ENCODE peak calls at places on chromosomes 13 and 19, in eight cellular contexts. T is breast epithelium, R is IMR-90, K is stomach, W is BE2C, Y is testis, N is left ventricle myocardium inferior, A is cardiac muscle cell. Z is an unnamed sample. For H3K9me3, the result is how much of the 10 kb centered on the place peaks cover.

GRCh38 chr19:41792513-41793413 is 3.6 kb upstream of the CEACAM3 start:
- DNase-seq in A (peak), K (peak), T (peak), R (peak), Y (peak), W (peak), N (peak), Z (peak)

GRCh38 chr19:11905928-11906327 is 18.3 kb downstream of the ZNF69 start:
- DNase-seq in N (no peak), T (no peak), Y (no peak), W (no peak), A (no peak), R (no peak), K (no peak), Z (no peak)

GRCh38 chr19:55683449-55684261 is 8.6 kb downstream of the EPN1 start:
- DNase-seq in W (no peak), T (no peak), K (peak), A (no peak), Y (no peak), R (no peak), N (no peak), Z (no peak)

GRCh38 chr19:5863030-5863665 is 7.2 kb downstream of the FUT5 start:
- DNase-seq in Y (no peak), N (no peak), R (no peak), K (no peak), A (no peak), W (no peak), T (no peak), Z (no peak)

GRCh38 chr13:25966086-25966485 is 85.7 kb downstream of the SHISA2 start:
- DNase-seq in W (peak), T (no peak), A (no peak), N (no peak), R (no peak), Y (no peak), K (no peak), Z (no peak)

GRCh38 chr19:16013181-16013850 is 63.0 kb upstream of the TPM4 start:
- DNase-seq in Y (no peak), K (no peak), R (no peak), T (no peak), W (no peak), N (no peak), A (no peak), Z (no peak)

GRCh38 chr19:42253245-42254082 is 1.5 kb downstream of the ERF start:
- DNase-seq in T (no peak), R (peak), A (peak), Y (peak), W (peak), N (peak), K (peak), Z (peak)

GRCh38 chr19:45251452-45252354 is 632 bp downstream of the MARK4 start:
- DNase-seq in A (peak), Y (no peak), N (no peak), T (no peak), R (no peak), K (no peak), W (no peak), Z (no peak)

GRCh38 chr13:23899555-23899954 is 2.3 kb upstream of the C1QTNF9B start:
- DNase-seq in K (no peak), T (no peak), W (peak), N (no peak), A (peak), Y (peak), R (peak), Z (no peak)

GRCh38 chr13:87827479-87827878 is 156.3 kb downstream of the SLITRK5 start:
- DNase-seq in T (no peak), R (no peak), N (no peak), W (no peak), Y (no peak), A (no peak), K (no peak), Z (no peak)

GRCh38 chr19:51354742-51355148 is 11.4 kb downstream of the ETFB start:
- DNase-seq in Y (peak), R (peak), N (no peak), T (no peak), W (no peak), A (peak), K (no peak), Z (no peak)

GRCh38 chr13:88656751-88657150 is 985.6 kb downstream of the SLITRK5 start:
- DNase-seq in T (no peak), Y (no peak), K (no peak), W (no peak), N (no peak), R (no peak), A (no peak), Z (no peak)

DNA sequence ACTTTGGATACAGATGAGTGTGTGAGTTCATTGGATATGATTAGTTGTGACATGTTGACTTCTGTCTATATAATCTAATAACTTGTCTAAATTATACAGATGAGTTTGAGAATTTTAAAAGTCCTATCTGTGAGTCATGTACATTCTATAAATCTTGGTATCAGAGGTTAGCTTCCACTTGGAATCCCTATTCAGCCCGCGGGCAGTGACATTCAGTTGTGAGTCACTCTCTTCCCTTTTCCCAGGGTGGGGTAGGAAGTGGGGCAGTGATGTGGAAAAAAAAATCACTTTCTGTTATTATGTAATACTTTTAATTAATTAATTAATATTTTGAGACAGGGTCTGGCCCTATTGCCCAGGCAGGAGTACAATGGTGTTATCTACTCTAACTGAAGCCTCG is 33.0 kb upstream of the ZNF808 start:
- DNase-seq in T (no peak), A (no peak), K (no peak), Y (no peak), W (no peak), R (peak), N (no peak), Z (no peak)
- H3K9me3 ChIP-seq in T (half or more), A (under half), K (half or more), Y (under half), W (under half), R (under half), N (half or more), Z (under half)

DNA sequence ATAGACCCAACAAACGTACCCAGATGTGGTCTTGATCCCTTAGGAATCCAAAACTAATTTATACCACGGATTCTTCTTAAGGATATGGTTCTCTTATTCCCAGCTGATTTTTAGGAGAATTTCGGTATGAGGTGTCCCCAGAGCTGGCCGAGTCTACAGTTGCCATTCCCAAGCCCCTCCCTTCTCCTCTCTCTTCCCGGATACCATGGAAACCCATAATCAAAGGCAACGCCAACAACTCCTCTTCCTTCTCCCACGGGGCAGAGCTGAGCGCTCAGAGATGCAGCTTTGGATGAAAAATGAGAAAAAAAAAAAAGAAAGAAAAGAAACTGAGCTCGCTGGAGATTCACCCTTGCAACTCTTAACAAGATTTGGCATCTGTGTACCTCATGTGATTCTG is 29.3 kb upstream of the CEBPG start:
- DNase-seq in A (no peak), W (no peak), Y (peak), K (no peak), T (no peak), R (no peak), N (no peak), Z (no peak)
- H3K9me3 ChIP-seq in A (under half), W (under half), Y (under half), K (under half), T (under half), R (under half), N (under half), Z (under half)

DNA sequence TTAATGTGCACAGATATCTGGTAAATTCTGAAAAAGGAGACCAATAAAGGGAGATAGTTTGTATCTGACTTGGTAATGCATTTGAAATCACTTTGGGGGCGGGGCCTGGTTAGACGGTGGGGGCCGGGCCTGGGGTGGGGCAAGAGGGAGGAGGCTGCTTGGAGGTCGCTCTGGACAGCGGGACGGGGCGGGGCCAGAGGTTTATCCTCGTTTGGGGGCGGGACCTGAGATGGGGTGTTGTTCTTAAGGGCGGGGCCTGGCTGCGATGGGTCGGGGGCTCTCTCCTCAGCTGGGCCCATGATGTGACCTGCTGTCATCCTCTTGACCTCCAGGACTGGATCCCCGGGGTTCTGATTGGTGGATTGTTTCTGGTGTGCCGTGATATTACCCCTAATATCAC is 4.9 kb upstream of the ZNF808 start:
- DNase-seq in K (no peak), R (no peak), T (no peak), N (no peak), W (no peak), Y (peak), A (no peak), Z (no peak)
- H3K9me3 ChIP-seq in K (under half), R (under half), T (under half), N (under half), W (under half), Y (under half), A (under half), Z (under half)

GRCh38 chr19:49971991-49972401 is 11.0 kb upstream of the SIGLEC11 start:
- DNase-seq in T (no peak), R (no peak), A (peak), K (peak), W (no peak), Y (peak), N (no peak), Z (no peak)
- H3K9me3 ChIP-seq in T (under half), R (under half), A (under half), K (under half), W (under half), Y (under half), N (under half), Z (under half)

GRCh38 chr19:34766386-34766785 is 6.6 kb downstream of the ZNF599 start:
- DNase-seq in A (no peak), K (no peak), Y (no peak), R (peak), T (no peak), W (no peak), N (no peak), Z (no peak)
- H3K9me3 ChIP-seq in A (under half), K (under half), Y (under half), R (under half), T (under half), W (under half), N (under half), Z (under half)

DNA sequence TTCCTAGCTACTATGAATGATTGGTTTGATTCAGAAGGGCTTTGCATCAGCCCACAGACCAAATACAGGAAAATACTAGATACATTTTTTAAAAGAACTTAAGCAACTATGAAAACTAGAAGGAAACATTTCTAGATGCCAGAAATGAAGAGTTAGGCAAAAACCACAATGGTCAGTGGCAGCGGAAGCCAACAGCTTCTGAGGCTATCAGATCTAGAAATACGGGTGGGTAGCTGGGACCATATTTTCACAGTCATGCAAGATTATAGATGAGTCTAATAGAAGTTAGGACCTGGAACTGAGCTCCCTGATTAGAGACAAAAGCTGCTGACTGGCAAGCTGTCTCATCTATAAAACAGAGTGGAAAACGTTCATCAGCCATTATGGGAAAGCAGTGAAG is 4.7 kb upstream of the TBC1D4 start:
- DNase-seq in W (no peak), N (no peak), T (no peak), A (no peak), K (no peak), R (no peak), Y (no peak), Z (no peak)
- H3K9me3 ChIP-seq in W (under half), N (under half), T (under half), A (under half), K (under half), R (under half), Y (under half), Z (under half)

GRCh38 chr13:94014461-94014860 is 465.0 kb downstream of the DCT start:
- DNase-seq in R (no peak), Y (no peak), N (no peak), K (no peak), W (no peak), A (no peak), T (no peak), Z (no peak)
- H3K9me3 ChIP-seq in R (under half), Y (under half), N (under half), K (under half), W (under half), A (under half), T (under half), Z (under half)

DNA sequence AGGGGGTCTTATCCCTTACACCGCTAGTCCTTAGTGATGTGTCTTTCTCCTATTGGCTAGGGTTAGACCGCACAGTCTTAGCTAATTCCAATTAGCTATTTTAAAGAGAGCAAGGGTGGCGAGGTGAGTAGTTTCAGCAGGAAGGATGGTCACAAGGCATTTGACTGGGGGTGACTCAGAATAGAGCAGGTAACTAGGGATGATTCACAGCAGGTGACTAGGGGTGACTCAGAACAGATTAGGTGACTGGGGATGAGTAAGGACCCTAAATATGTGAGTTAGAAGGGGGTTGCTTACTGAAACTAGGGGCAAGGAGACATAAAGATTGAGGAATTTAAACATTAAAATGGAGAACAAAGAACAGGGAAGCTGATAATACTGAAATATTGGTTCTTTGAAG is 64.3 kb downstream of the ZNF66 start:
- DNase-seq in T (no peak), R (no peak), N (no peak), Y (no peak), W (no peak), A (no peak), K (no peak), Z (no peak)
- H3K9me3 ChIP-seq in T (half or more), R (under half), N (half or more), Y (under half), W (under half), A (under half), K (under half), Z (under half)

Z was measured in T-helper 17 cell.